ENCODE peak calls at places on chromosomes 7 and 10, in four cellular contexts. A is PC-3, R is fibroblast of lung, J is H9. O is an unnamed sample. For H3K4me1, the result is how much of the 10 kb centered on the place peaks cover.

GRCh38 chr7:17234398-17235021 is 63.9 kb upstream of the AHR start:
- DNase-seq in A (peak), J (no peak), R (peak), O (peak)

GRCh38 chr10:72612203-72612826 is 13.6 kb downstream of the MICU1 start:
- DNase-seq in R (peak), A (peak), J (no peak), O (no peak)

GRCh38 chr10:323651-324293 is 188.5 kb downstream of the ZMYND11 start:
- DNase-seq in J (no peak), R (peak), A (peak), O (peak)

GRCh38 chr10:1266033-1266802 is 210.0 kb downstream of the WDR37 start:
- DNase-seq in J (no peak), A (no peak), R (no peak), O (no peak)

GRCh38 chr7:2431260-2431867 is 28.0 kb downstream of the CHST12 start:
- DNase-seq in J (peak), A (peak), R (no peak), O (no peak)

GRCh38 chr7:22418251-22419046 is 61.5 kb upstream of the RAPGEF5 start:
- DNase-seq in J (no peak), R (no peak), A (no peak), O (no peak)

GRCh38 chr10:110495731-110496552 is 1.8 kb upstream of the DUSP5 start:
- DNase-seq in R (peak), J (peak), A (peak), O (no peak)

GRCh38 chr7:129843365-129843898 is 109.3 kb downstream of the UBE2H start:
- DNase-seq in A (no peak), J (peak), R (no peak), O (no peak)

GRCh38 chr7:256461-256940 is 33.5 kb upstream of the FOXL3 start:
- DNase-seq in J (no peak), R (no peak), A (no peak), O (no peak)

GRCh38 chr10:34010891-34011290 is 676.4 kb upstream of the NRP1 start:
- DNase-seq in J (no peak), R (peak), A (no peak), O (no peak)

GRCh38 chr7:144842377-144842851 is 6.6 kb upstream of the TPK1 start:
- DNase-seq in R (no peak), A (no peak), J (no peak), O (peak)

GRCh38 chr10:14569274-14570060 is 205.2 kb downstream of the FAM107B start:
- DNase-seq in R (no peak), J (peak), A (no peak), O (peak)

GRCh38 chr10:17454801-17455520 is 566 bp upstream of the ST8SIA6 start:
- DNase-seq in A (no peak), R (no peak), J (no peak), O (no peak)

GRCh38 chr7:28183627-28184026 is 3.0 kb upstream of the JAZF1 start:
- DNase-seq in A (no peak), J (no peak), R (no peak), O (no peak)

GRCh38 chr7:16492513-16493062 is 27.1 kb upstream of the SOSTDC1 start:
- DNase-seq in A (peak), J (no peak), R (peak), O (no peak)

GRCh38 chr10:127035827-127036226 is 130.6 kb downstream of the DOCK1 start:
- DNase-seq in R (no peak), J (no peak), A (no peak), O (peak)
- H3K4me1 ChIP-seq in R (under half), J (under half), A (under half), O (under half)

GRCh38 chr10:89738551-89739209 is 37.3 kb downstream of the KIF20B start:
- DNase-seq in A (no peak), J (no peak), R (no peak), O (no peak)
- H3K9ac ChIP-seq in A (no peak), J (no peak), R (no peak), O (no peak)

GRCh38 chr10:122702271-122702670 is 2.6 kb upstream of the C10orf120 start:
- DNase-seq in A (no peak), R (no peak), J (no peak), O (no peak)

GRCh38 chr10:122701652-122702051 is 2.0 kb upstream of the C10orf120 start:
- DNase-seq in J (no peak), R (no peak), A (no peak), O (no peak)

GRCh38 chr10:122706467-122706866 is 6.8 kb upstream of the C10orf120 start:
- DNase-seq in A (no peak), J (no peak), R (no peak), O (no peak)

GRCh38 chr10:122706947-122707346 is 7.3 kb upstream of the C10orf120 start:
- DNase-seq in A (no peak), R (no peak), J (no peak), O (no peak)

GRCh38 chr10:122703483-122704448 is 4.1 kb upstream of the C10orf120 start:
- DNase-seq in J (peak), A (peak), R (peak), O (peak)
- TF ChIP-seq CTCF in J (peak), A (peak), R (peak), O (peak)

DNA sequence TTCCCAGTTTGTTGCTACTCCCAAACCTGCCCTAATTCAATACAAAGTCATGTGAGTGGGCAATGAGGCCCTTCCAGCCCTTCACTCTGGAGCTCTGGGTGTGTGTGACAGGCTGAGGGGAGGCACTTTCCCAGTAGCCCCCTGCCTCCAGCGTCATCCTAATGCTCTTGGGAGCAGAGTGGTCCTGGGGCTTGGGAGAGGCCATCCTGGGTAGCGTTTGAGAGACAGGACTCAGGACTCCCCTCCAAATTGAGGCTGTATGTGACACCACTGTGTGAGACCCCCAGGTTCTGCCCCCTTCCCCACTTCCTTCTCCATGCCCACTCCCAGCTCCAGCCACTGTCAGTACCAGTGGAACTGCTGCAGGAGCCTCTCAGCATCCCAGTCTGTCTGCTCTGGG is 6.5 kb upstream of the CRYGN start:
- DNase-seq in A (no peak), J (no peak), R (no peak), O (no peak)
- H3K4me1 ChIP-seq in A (under half), J (under half), R (under half), O (under half)

GRCh38 chr10:6473430-6473829 is 106.6 kb downstream of the PRKCQ start:
- DNase-seq in R (no peak), J (no peak), A (no peak), O (peak)

GRCh38 chr10:6469661-6470060 is 110.4 kb downstream of the PRKCQ start:
- DNase-seq in A (no peak), J (no peak), R (no peak), O (no peak)

GRCh38 chr10:6470894-6471618 is 109.0 kb downstream of the PRKCQ start:
- DNase-seq in A (no peak), R (no peak), J (no peak), O (no peak)

GRCh38 chr10:6476989-6477388 is 103.1 kb downstream of the PRKCQ start:
- DNase-seq in R (no peak), J (no peak), A (no peak), O (no peak)

DNA sequence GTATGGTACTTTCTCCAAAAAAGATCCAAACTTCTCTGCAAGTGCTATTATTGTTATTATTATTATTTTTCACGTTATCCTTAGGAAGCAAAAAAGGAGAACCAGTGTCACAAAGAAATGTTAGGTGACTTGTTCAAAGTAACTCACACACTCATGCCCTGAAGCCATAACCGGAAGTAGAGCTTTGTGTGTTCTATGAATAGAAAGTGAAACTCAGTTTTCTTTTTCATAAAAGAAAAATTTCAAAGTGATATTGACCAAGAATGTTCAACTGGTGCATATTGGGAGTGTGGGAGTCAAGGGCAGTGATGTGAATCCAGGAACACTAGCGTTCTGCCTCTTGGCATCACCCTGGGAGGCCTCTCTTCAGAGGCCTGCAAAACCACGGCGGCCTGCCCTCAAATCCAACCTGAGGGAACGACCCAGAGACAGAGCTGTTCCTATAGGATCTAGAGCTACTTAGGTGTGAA is 106.1 kb downstream of the PRKCQ start:
- DNase-seq in A (no peak), J (no peak), R (no peak), O (no peak)
- H3K9ac ChIP-seq in A (no peak), J (no peak), R (no peak), O (no peak)

DNA sequence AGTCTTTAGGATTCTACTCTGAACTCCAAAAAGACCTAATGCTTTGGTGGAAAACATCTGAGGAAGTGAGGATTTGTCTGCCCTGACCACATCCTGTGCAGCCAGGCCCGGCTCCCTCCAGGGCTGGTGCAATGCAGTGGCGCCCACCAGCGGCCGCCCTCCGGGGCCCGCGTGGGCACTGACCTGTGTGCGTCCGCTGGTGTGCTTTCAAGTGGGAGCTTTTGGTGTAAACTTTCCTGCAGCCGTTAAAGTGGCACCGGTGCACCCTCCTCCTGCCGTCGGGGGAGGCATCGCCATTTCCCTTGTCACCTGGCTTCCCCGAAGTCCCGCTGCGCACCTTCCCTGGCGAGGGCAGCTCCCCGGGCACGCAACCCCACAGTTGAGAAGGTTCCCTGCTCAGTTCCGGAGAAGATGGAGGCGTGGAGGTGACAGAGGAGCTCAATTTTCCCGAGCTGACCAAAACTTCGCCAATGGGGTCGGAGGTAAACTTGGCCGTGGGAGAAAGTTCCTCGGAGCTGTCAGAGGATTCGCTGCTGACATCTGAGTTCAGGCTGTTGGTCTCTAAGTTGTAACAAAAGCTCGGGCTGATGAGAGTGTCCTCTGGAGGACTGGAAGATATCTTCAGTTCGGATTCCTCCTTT is 3.4 kb downstream of the KLF6 start:
- DNase-seq in J (peak), R (peak), A (peak), O (peak)
- TF ChIP-seq CTCF in J (peak), R (peak), A (peak), O (no peak)

GRCh38 chr7:47505317-47506007 is 76.4 kb downstream of the TNS3 start:
- DNase-seq in J (no peak), A (no peak), R (no peak), O (no peak)

GRCh38 chr7:47502240-47502877 is 79.6 kb downstream of the TNS3 start:
- DNase-seq in J (no peak), A (no peak), R (no peak), O (peak)

GRCh38 chr7:47501406-47501805 is 80.5 kb downstream of the TNS3 start:
- DNase-seq in J (no peak), R (peak), A (no peak), O (no peak)

GRCh38 chr7:47504546-47505316 is 77.2 kb downstream of the TNS3 start:
- DNase-seq in R (no peak), J (no peak), A (no peak), O (no peak)

GRCh38 chr7:47503283-47503682 is 78.6 kb downstream of the TNS3 start:
- DNase-seq in R (peak), A (no peak), J (no peak), O (no peak)
- H3K4me1 ChIP-seq in R (under half), A (under half), J (under half), O (under half)

O was measured in colonic mucosa.